ENCODE peak calls at places on chromosome 11, in seven cellular contexts. One of them, this sample, is unnamed.
A peak's percentile ranks its signal among the peaks of the same experiment; 100 is the strongest.

GRCh38 chr11:69908511-69909220 is 89.5 kb upstream of the FGF3 start:
- DNase-seq in endothelial cell of umbilical vein: no peak
- DNase-seq in prostate gland: no peak
- DNase-seq in sigmoid colon: no peak
- DNase-seq in stomach: no peak
- DNase-seq in K562: no peak
- DNase-seq in H1: no peak
- DNase-seq in this sample: no peak

GRCh38 chr11:9179141-9179540 is 86.0 kb downstream of the DENND5A start:
- DNase-seq in endothelial cell of umbilical vein: peak; percentile 49
- DNase-seq in prostate gland: no peak
- DNase-seq in sigmoid colon: no peak
- DNase-seq in stomach: no peak
- DNase-seq in K562: no peak
- DNase-seq in H1: no peak
- DNase-seq in this sample: no peak

GRCh38 chr11:1559103-1559951 is 12.7 kb downstream of the DUSP8 start:
- DNase-seq in endothelial cell of umbilical vein: no peak
- DNase-seq in prostate gland: peak; percentile 84
- DNase-seq in sigmoid colon: peak; percentile 99
- DNase-seq in stomach: peak; percentile 94
- DNase-seq in K562: no peak
- DNase-seq in H1: no peak
- DNase-seq in this sample: no peak

GRCh38 chr11:75510626-75511025 is 15.1 kb downstream of the GDPD5 start:
- DNase-seq in endothelial cell of umbilical vein: no peak
- DNase-seq in prostate gland: no peak
- DNase-seq in sigmoid colon: no peak
- DNase-seq in stomach: no peak
- DNase-seq in K562: no peak
- DNase-seq in H1: no peak
- DNase-seq in this sample: no peak

GRCh38 chr11:84722583-84723108 is 904.5 kb downstream of the DLG2 start:
- DNase-seq in endothelial cell of umbilical vein: no peak
- DNase-seq in prostate gland: no peak
- DNase-seq in sigmoid colon: no peak
- DNase-seq in stomach: no peak
- DNase-seq in K562: no peak
- DNase-seq in H1: no peak
- DNase-seq in this sample: no peak

GRCh38 chr11:116500002-116500832 is 272.6 kb downstream of the BUD13 start:
- DNase-seq in endothelial cell of umbilical vein: no peak
- DNase-seq in prostate gland: no peak
- DNase-seq in sigmoid colon: no peak
- DNase-seq in stomach: no peak
- DNase-seq in K562: no peak
- DNase-seq in H1: no peak
- DNase-seq in this sample: no peak

GRCh38 chr11:1864216-1864615 is 11.3 kb downstream of the LSP1 start:
- DNase-seq in endothelial cell of umbilical vein: no peak
- DNase-seq in prostate gland: no peak
- DNase-seq in sigmoid colon: no peak
- DNase-seq in stomach: no peak
- DNase-seq in K562: no peak
- DNase-seq in H1: no peak
- DNase-seq in this sample: no peak

GRCh38 chr11:91956711-91957110 is 267.9 kb upstream of the FAT3 start:
- DNase-seq in endothelial cell of umbilical vein: peak; percentile 3
- DNase-seq in prostate gland: no peak
- DNase-seq in sigmoid colon: no peak
- DNase-seq in stomach: no peak
- DNase-seq in K562: no peak
- DNase-seq in H1: no peak
- DNase-seq in this sample: no peak

GRCh38 chr11:26949846-26950245 is 44.1 kb upstream of the FIBIN start:
- DNase-seq in endothelial cell of umbilical vein: no peak
- DNase-seq in prostate gland: no peak
- DNase-seq in sigmoid colon: no peak
- DNase-seq in stomach: no peak
- DNase-seq in K562: no peak
- DNase-seq in H1: no peak
- DNase-seq in this sample: no peak

GRCh38 chr11:107592813-107593212 is 1.9 kb downstream of the ELMOD1 start:
- DNase-seq in endothelial cell of umbilical vein: no peak
- DNase-seq in prostate gland: no peak
- DNase-seq in sigmoid colon: no peak
- DNase-seq in stomach: no peak
- DNase-seq in K562: no peak
- DNase-seq in H1: no peak
- DNase-seq in this sample: no peak
- TF ChIP-seq POLR2A in endothelial cell of umbilical vein: no peak
- TF ChIP-seq POLR2A in prostate gland: no peak
- TF ChIP-seq POLR2A in sigmoid colon: no peak
- TF ChIP-seq POLR2A in stomach: no peak
- TF ChIP-seq POLR2A in K562: no peak
- TF ChIP-seq POLR2A in H1: no peak
- TF ChIP-seq POLR2A in this sample: no peak

GRCh38 chr11:96341237-96342130 is 1.5 kb downstream of the MAML2 start:
- DNase-seq in endothelial cell of umbilical vein: peak; percentile 49
- DNase-seq in prostate gland: peak; percentile 49
- DNase-seq in sigmoid colon: peak; percentile 79
- DNase-seq in stomach: peak; percentile 60
- DNase-seq in K562: peak; percentile 79
- DNase-seq in H1: no peak
- DNase-seq in this sample: peak; percentile 29
- TF ChIP-seq POLR2AphosphoS5 in endothelial cell of umbilical vein: no peak
- TF ChIP-seq POLR2AphosphoS5 in prostate gland: peak; percentile 36
- TF ChIP-seq POLR2AphosphoS5 in sigmoid colon: no peak
- TF ChIP-seq POLR2AphosphoS5 in stomach: peak; percentile 32
- TF ChIP-seq POLR2AphosphoS5 in K562: peak; percentile 27
- TF ChIP-seq POLR2AphosphoS5 in H1: no peak
- TF ChIP-seq POLR2AphosphoS5 in this sample: no peak

DNA sequence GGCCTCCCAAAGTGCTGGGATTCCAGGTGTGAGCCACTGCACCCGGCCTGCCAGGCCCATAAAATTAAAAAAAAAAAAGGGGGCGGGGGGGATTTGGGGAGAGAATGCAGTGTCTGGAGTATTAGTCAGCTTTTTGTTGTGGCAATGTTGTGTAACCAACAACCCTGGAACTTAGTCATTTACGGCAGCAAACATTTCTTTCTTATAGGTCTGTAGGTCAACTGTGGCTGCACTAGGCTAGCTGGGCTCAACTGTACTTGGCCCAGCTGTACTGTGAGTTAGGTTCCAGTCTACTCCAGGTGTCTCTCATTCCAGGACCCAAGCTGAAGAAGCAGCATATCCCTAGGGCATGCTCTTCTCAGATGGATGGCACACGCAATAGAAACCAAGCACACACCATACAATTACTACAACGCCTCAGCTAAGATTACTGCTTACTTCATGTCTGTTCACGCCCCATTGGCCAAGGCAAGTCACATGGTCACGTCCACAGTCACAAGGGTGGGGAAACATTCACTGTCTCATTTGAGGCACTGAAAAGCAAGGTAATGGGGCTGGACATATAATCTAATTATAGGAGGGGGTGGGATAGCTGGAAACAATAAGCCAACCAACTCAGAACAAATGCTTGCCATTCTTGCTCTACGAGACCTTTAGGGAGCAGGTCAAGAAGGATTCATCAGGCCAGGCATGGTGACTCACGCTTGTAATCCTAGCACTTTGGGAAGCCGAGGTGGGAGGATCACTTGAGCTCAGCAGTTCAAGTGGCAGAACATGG is 10.4 kb upstream of the SPINDOC start:
- DNase-seq in endothelial cell of umbilical vein: no peak
- DNase-seq in prostate gland: no peak
- DNase-seq in sigmoid colon: no peak
- DNase-seq in stomach: no peak
- DNase-seq in K562: peak; percentile 71
- DNase-seq in H1: no peak
- DNase-seq in this sample: no peak
- TF ChIP-seq POLR2A in endothelial cell of umbilical vein: no peak
- TF ChIP-seq POLR2A in prostate gland: no peak
- TF ChIP-seq POLR2A in sigmoid colon: no peak
- TF ChIP-seq POLR2A in stomach: no peak
- TF ChIP-seq POLR2A in K562: no peak
- TF ChIP-seq POLR2A in H1: no peak
- TF ChIP-seq POLR2A in this sample: no peak

GRCh38 chr11:67406969-67407699 is 3.3 kb downstream of the TBC1D10C start:
- DNase-seq in endothelial cell of umbilical vein: no peak
- DNase-seq in prostate gland: no peak
- DNase-seq in sigmoid colon: no peak
- DNase-seq in stomach: no peak
- DNase-seq in K562: peak; percentile 32
- DNase-seq in H1: no peak
- DNase-seq in this sample: no peak

GRCh38 chr11:67405688-67406339 is 1.9 kb downstream of the TBC1D10C start:
- DNase-seq in endothelial cell of umbilical vein: no peak
- DNase-seq in prostate gland: no peak
- DNase-seq in sigmoid colon: no peak
- DNase-seq in stomach: no peak
- DNase-seq in K562: no peak
- DNase-seq in H1: no peak
- DNase-seq in this sample: no peak

GRCh38 chr11:67405196-67405567 is 1.3 kb downstream of the TBC1D10C start:
- DNase-seq in endothelial cell of umbilical vein: no peak
- DNase-seq in prostate gland: no peak
- DNase-seq in sigmoid colon: no peak
- DNase-seq in stomach: no peak
- DNase-seq in K562: no peak
- DNase-seq in H1: no peak
- DNase-seq in this sample: no peak

GRCh38 chr11:67406420-67406968 is 2.6 kb downstream of the TBC1D10C start:
- DNase-seq in endothelial cell of umbilical vein: no peak
- DNase-seq in prostate gland: no peak
- DNase-seq in sigmoid colon: no peak
- DNase-seq in stomach: no peak
- DNase-seq in K562: no peak
- DNase-seq in H1: no peak
- DNase-seq in this sample: no peak

GRCh38 chr11:67404515-67405195 is 772 bp downstream of the TBC1D10C start:
- DNase-seq in endothelial cell of umbilical vein: no peak
- DNase-seq in prostate gland: no peak
- DNase-seq in sigmoid colon: no peak
- DNase-seq in stomach: no peak
- DNase-seq in K562: no peak
- DNase-seq in H1: no peak
- DNase-seq in this sample: no peak
- TF ChIP-seq POLR2AphosphoS5 in endothelial cell of umbilical vein: no peak
- TF ChIP-seq POLR2AphosphoS5 in prostate gland: no peak
- TF ChIP-seq POLR2AphosphoS5 in sigmoid colon: no peak
- TF ChIP-seq POLR2AphosphoS5 in stomach: no peak
- TF ChIP-seq POLR2AphosphoS5 in K562: no peak
- TF ChIP-seq POLR2AphosphoS5 in H1: no peak
- TF ChIP-seq POLR2AphosphoS5 in this sample: no peak